ENCODE peak calls at places on chromosomes 2 and 18, in nine cellular contexts. One of them, this sample, is unnamed.

GRCh38 chr2:275457-275856 is 10.7 kb downstream of the ACP1 start:
- DNase-seq in memory B cell: no peak
- DNase-seq in germinal center: no peak
- DNase-seq in mesothelial cell of epicardium: no peak
- DNase-seq in left ventricle myocardium superior: no peak
- DNase-seq in NCI-H1092: no peak
- DNase-seq in left ventricle myocardium inferior: no peak
- DNase-seq in nephron progenitor cell: no peak
- DNase-seq in head of caudate nucleus: no peak
- DNase-seq in this sample: no peak

GRCh38 chr2:239817011-239817490 is 208.1 kb downstream of the NDUFA10 start:
- DNase-seq in nephron progenitor cell: no peak
- DNase-seq in germinal center: no peak
- DNase-seq in NCI-H1092: no peak
- DNase-seq in head of caudate nucleus: no peak
- DNase-seq in left ventricle myocardium superior: no peak
- DNase-seq in memory B cell: no peak
- DNase-seq in left ventricle myocardium inferior: no peak
- DNase-seq in mesothelial cell of epicardium: peak
- DNase-seq in this sample: no peak

GRCh38 chr2:23454501-23455120 is 69.6 kb downstream of the KLHL29 start:
- DNase-seq in head of caudate nucleus: no peak
- DNase-seq in left ventricle myocardium superior: no peak
- DNase-seq in left ventricle myocardium inferior: no peak
- DNase-seq in NCI-H1092: no peak
- DNase-seq in memory B cell: no peak
- DNase-seq in nephron progenitor cell: no peak
- DNase-seq in germinal center: no peak
- DNase-seq in mesothelial cell of epicardium: no peak
- DNase-seq in this sample: no peak

GRCh38 chr2:73292316-73292905 is 937 bp downstream of the EGR4 start:
- DNase-seq in NCI-H1092: no peak
- DNase-seq in memory B cell: peak
- DNase-seq in head of caudate nucleus: no peak
- DNase-seq in left ventricle myocardium superior: no peak
- DNase-seq in nephron progenitor cell: peak
- DNase-seq in left ventricle myocardium inferior: no peak
- DNase-seq in mesothelial cell of epicardium: no peak
- DNase-seq in germinal center: peak
- DNase-seq in this sample: no peak

GRCh38 chr2:32874931-32875330 is 71.8 kb upstream of the LTBP1 start:
- DNase-seq in nephron progenitor cell: no peak
- DNase-seq in germinal center: no peak
- DNase-seq in left ventricle myocardium inferior: no peak
- DNase-seq in mesothelial cell of epicardium: no peak
- DNase-seq in memory B cell: no peak
- DNase-seq in left ventricle myocardium superior: no peak
- DNase-seq in NCI-H1092: no peak
- DNase-seq in head of caudate nucleus: no peak
- DNase-seq in this sample: no peak

GRCh38 chr2:55992465-55992864 is 68.9 kb upstream of the EFEMP1 start:
- DNase-seq in left ventricle myocardium superior: no peak
- DNase-seq in head of caudate nucleus: no peak
- DNase-seq in germinal center: no peak
- DNase-seq in NCI-H1092: no peak
- DNase-seq in nephron progenitor cell: no peak
- DNase-seq in left ventricle myocardium inferior: no peak
- DNase-seq in mesothelial cell of epicardium: no peak
- DNase-seq in memory B cell: no peak
- DNase-seq in this sample: no peak

GRCh38 chr2:132849118-132849517 is 179.1 kb upstream of the LYPD1 start:
- DNase-seq in head of caudate nucleus: no peak
- DNase-seq in left ventricle myocardium inferior: no peak
- DNase-seq in memory B cell: no peak
- DNase-seq in germinal center: no peak
- DNase-seq in left ventricle myocardium superior: no peak
- DNase-seq in mesothelial cell of epicardium: no peak
- DNase-seq in NCI-H1092: no peak
- DNase-seq in nephron progenitor cell: no peak
- DNase-seq in this sample: no peak

GRCh38 chr2:44949329-44950151 is 8.0 kb downstream of the SIX3 start:
- DNase-seq in left ventricle myocardium superior: no peak
- DNase-seq in mesothelial cell of epicardium: no peak
- DNase-seq in left ventricle myocardium inferior: no peak
- DNase-seq in nephron progenitor cell: peak
- DNase-seq in NCI-H1092: no peak
- DNase-seq in head of caudate nucleus: no peak
- DNase-seq in memory B cell: no peak
- DNase-seq in germinal center: no peak
- DNase-seq in this sample: no peak

GRCh38 chr2:100246163-100247145 is 75.8 kb downstream of the LONRF2 start:
- DNase-seq in NCI-H1092: no peak
- DNase-seq in mesothelial cell of epicardium: no peak
- DNase-seq in head of caudate nucleus: no peak
- DNase-seq in left ventricle myocardium inferior: no peak
- DNase-seq in left ventricle myocardium superior: no peak
- DNase-seq in nephron progenitor cell: no peak
- DNase-seq in germinal center: peak
- DNase-seq in memory B cell: no peak
- DNase-seq in this sample: no peak

GRCh38 chr2:98295275-98295674 is 51.0 kb upstream of the CNGA3 start:
- DNase-seq in NCI-H1092: no peak
- DNase-seq in nephron progenitor cell: no peak
- DNase-seq in head of caudate nucleus: no peak
- DNase-seq in left ventricle myocardium superior: no peak
- DNase-seq in left ventricle myocardium inferior: no peak
- DNase-seq in germinal center: no peak
- DNase-seq in memory B cell: no peak
- DNase-seq in mesothelial cell of epicardium: no peak
- DNase-seq in this sample: no peak

GRCh38 chr2:230902180-230902899 is 22.7 kb downstream of the GPR55 start:
- DNase-seq in left ventricle myocardium superior: peak
- DNase-seq in memory B cell: peak
- DNase-seq in nephron progenitor cell: peak
- DNase-seq in mesothelial cell of epicardium: no peak
- DNase-seq in germinal center: peak
- DNase-seq in left ventricle myocardium inferior: peak
- DNase-seq in NCI-H1092: peak
- DNase-seq in head of caudate nucleus: peak
- DNase-seq in this sample: no peak

GRCh38 chr2:96374211-96374951 is 38.8 kb downstream of the NCAPH start:
- DNase-seq in nephron progenitor cell: no peak
- DNase-seq in left ventricle myocardium inferior: peak
- DNase-seq in head of caudate nucleus: no peak
- DNase-seq in left ventricle myocardium superior: peak
- DNase-seq in germinal center: no peak
- DNase-seq in NCI-H1092: peak
- DNase-seq in memory B cell: no peak
- DNase-seq in mesothelial cell of epicardium: peak
- DNase-seq in this sample: no peak

GRCh38 chr2:239601201-239601851 is 200.5 kb upstream of the HDAC4 start:
- DNase-seq in germinal center: no peak
- DNase-seq in memory B cell: peak
- DNase-seq in NCI-H1092: no peak
- DNase-seq in mesothelial cell of epicardium: peak
- DNase-seq in left ventricle myocardium inferior: no peak
- DNase-seq in nephron progenitor cell: no peak
- DNase-seq in left ventricle myocardium superior: no peak
- DNase-seq in head of caudate nucleus: no peak
- DNase-seq in this sample: no peak

GRCh38 chr2:193476171-193476800 is 1281.6 kb upstream of the TMEFF2 start:
- DNase-seq in mesothelial cell of epicardium: no peak
- DNase-seq in germinal center: no peak
- DNase-seq in left ventricle myocardium inferior: no peak
- DNase-seq in nephron progenitor cell: no peak
- DNase-seq in head of caudate nucleus: no peak
- DNase-seq in NCI-H1092: no peak
- DNase-seq in left ventricle myocardium superior: no peak
- DNase-seq in memory B cell: no peak
- DNase-seq in this sample: no peak

GRCh38 chr2:28716265-28716865 is 35.3 kb upstream of the PPP1CB start:
- DNase-seq in memory B cell: no peak
- DNase-seq in head of caudate nucleus: no peak
- DNase-seq in nephron progenitor cell: no peak
- DNase-seq in germinal center: peak
- DNase-seq in left ventricle myocardium superior: no peak
- DNase-seq in mesothelial cell of epicardium: no peak
- DNase-seq in NCI-H1092: no peak
- DNase-seq in left ventricle myocardium inferior: no peak
- DNase-seq in this sample: no peak

GRCh38 chr2:238789317-238789806 is 58.5 kb upstream of the TWIST2 start:
- DNase-seq in nephron progenitor cell: no peak
- DNase-seq in head of caudate nucleus: no peak
- DNase-seq in left ventricle myocardium superior: no peak
- DNase-seq in mesothelial cell of epicardium: no peak
- DNase-seq in NCI-H1092: no peak
- DNase-seq in germinal center: no peak
- DNase-seq in left ventricle myocardium inferior: no peak
- DNase-seq in memory B cell: no peak
- DNase-seq in this sample: no peak

GRCh38 chr2:105604938-105605337 is 139.8 kb upstream of the NCK2 start:
- DNase-seq in NCI-H1092: no peak
- DNase-seq in nephron progenitor cell: no peak
- DNase-seq in germinal center: no peak
- DNase-seq in left ventricle myocardium superior: no peak
- DNase-seq in mesothelial cell of epicardium: no peak
- DNase-seq in head of caudate nucleus: peak
- DNase-seq in memory B cell: no peak
- DNase-seq in left ventricle myocardium inferior: peak
- DNase-seq in this sample: no peak

GRCh38 chr2:61726456-61727209 is 127.2 kb downstream of the FAM161A start:
- DNase-seq in memory B cell: no peak
- DNase-seq in head of caudate nucleus: no peak
- DNase-seq in left ventricle myocardium superior: no peak
- DNase-seq in nephron progenitor cell: no peak
- DNase-seq in mesothelial cell of epicardium: no peak
- DNase-seq in germinal center: no peak
- DNase-seq in left ventricle myocardium inferior: no peak
- DNase-seq in NCI-H1092: no peak
- DNase-seq in this sample: no peak

GRCh38 chr18:24818451-24818850 is 358.0 kb downstream of the HRH4 start:
- DNase-seq in head of caudate nucleus: no peak
- DNase-seq in mesothelial cell of epicardium: no peak
- DNase-seq in nephron progenitor cell: peak
- DNase-seq in memory B cell: no peak
- DNase-seq in left ventricle myocardium superior: no peak
- DNase-seq in NCI-H1092: no peak
- DNase-seq in germinal center: no peak
- DNase-seq in left ventricle myocardium inferior: no peak
- DNase-seq in this sample: no peak

GRCh38 chr2:165886487-165887146 is 67.0 kb downstream of the TTC21B start:
- DNase-seq in left ventricle myocardium inferior: no peak
- DNase-seq in left ventricle myocardium superior: no peak
- DNase-seq in mesothelial cell of epicardium: no peak
- DNase-seq in memory B cell: no peak
- DNase-seq in head of caudate nucleus: no peak
- DNase-seq in germinal center: no peak
- DNase-seq in NCI-H1092: no peak
- DNase-seq in nephron progenitor cell: no peak
- DNase-seq in this sample: no peak

GRCh38 chr2:17331636-17332035 is 186.6 kb downstream of the RAD51AP2 start:
- DNase-seq in NCI-H1092: no peak
- DNase-seq in memory B cell: no peak
- DNase-seq in nephron progenitor cell: no peak
- DNase-seq in germinal center: no peak
- DNase-seq in left ventricle myocardium inferior: no peak
- DNase-seq in mesothelial cell of epicardium: no peak
- DNase-seq in left ventricle myocardium superior: no peak
- DNase-seq in head of caudate nucleus: no peak
- DNase-seq in this sample: no peak

GRCh38 chr2:167697961-167698360 is 549.4 kb downstream of the STK39 start:
- DNase-seq in left ventricle myocardium superior: no peak
- DNase-seq in germinal center: no peak
- DNase-seq in mesothelial cell of epicardium: no peak
- DNase-seq in NCI-H1092: no peak
- DNase-seq in left ventricle myocardium inferior: no peak
- DNase-seq in memory B cell: no peak
- DNase-seq in nephron progenitor cell: no peak
- DNase-seq in head of caudate nucleus: no peak
- DNase-seq in this sample: no peak